ENCODE peak calls at places on chromosomes 13 and 19, in eight cellular contexts. J is occipital lobe; Z is activated T-cell treated with anti-CD3 and anti-CD28 coated beads for 1 hour; M is activated CD8-positive, alpha-beta T cell treated with anti-CD3 and anti-CD28 coated beads, Interleukin-2, amount 10 ng/mL, durations not matched to agents 7 days and 5 days; E is left ventricle myocardium inferior; A is activated CD4-positive, alpha-beta T cell treated with anti-CD3 and anti-CD28 coated beads, Interleukin-2, amount 10 ng/mL, durations not matched to agents 7 days and 5 days; W is pancreas; T is stimulated activated CD4-positive, alpha-beta T cell treated with anti-CD3 and anti-CD28 coated beads, Interleukin-15, amount 100 ng/mL, for 1 hour. L is an unnamed sample.

GRCh38 chr13:24148414-24149305 is 11.9 kb upstream of the SPATA13 start:
- DNase-seq in W (no peak), M (no peak), E (no peak), T (no peak), J (no peak), Z (no peak), A (no peak), L (no peak)

GRCh38 chr19:29777916-29778315 is 33.9 kb upstream of the CCNE1 start:
- DNase-seq in J (no peak), A (no peak), Z (no peak), T (no peak), E (no peak), M (no peak), W (no peak), L (no peak)

GRCh38 chr13:49669735-49670309 is 21.5 kb downstream of the EBPL start:
- DNase-seq in Z (no peak), A (peak), J (peak), M (peak), E (no peak), T (no peak), W (no peak), L (peak)

GRCh38 chr19:23283925-23284324 is 33.7 kb upstream of the ZNF724 start:
- DNase-seq in W (no peak), M (peak), T (peak), J (no peak), Z (peak), E (peak), A (peak), L (no peak)

GRCh38 chr19:1445185-1445931 is 4.6 kb upstream of the APC2 start:
- DNase-seq in M (peak), T (peak), A (peak), Z (peak), J (peak), E (peak), W (peak), L (no peak)

GRCh38 chr13:50654341-50654740 is 189.2 kb downstream of the DLEU7 start:
- DNase-seq in W (no peak), J (no peak), T (no peak), A (no peak), M (no peak), Z (no peak), E (no peak), L (no peak)

GRCh38 chr19:31220540-31220939 is 128.7 kb downstream of the TSHZ3 start:
- DNase-seq in A (peak), Z (no peak), T (no peak), W (no peak), M (peak), J (no peak), E (no peak), L (no peak)

GRCh38 chr13:100508391-100508790 is 80.2 kb downstream of the GGACT start:
- DNase-seq in T (no peak), Z (no peak), A (no peak), E (no peak), M (no peak), W (no peak), J (no peak), L (no peak)

GRCh38 chr19:7947939-7948338 is 4.5 kb upstream of the TIMM44 start:
- DNase-seq in A (no peak), W (no peak), M (no peak), T (no peak), Z (no peak), J (no peak), E (no peak), L (no peak)

GRCh38 chr19:49343127-49343526 is 7.9 kb downstream of the CD37 start:
- DNase-seq in M (no peak), T (no peak), J (no peak), W (peak), E (no peak), Z (no peak), A (no peak), L (no peak)

GRCh38 chr19:8567522-8568172 is 9.6 kb downstream of the MYO1F start:
- DNase-seq in J (no peak), T (no peak), M (no peak), A (no peak), Z (no peak), E (peak), W (no peak), L (no peak)

GRCh38 chr13:50400035-50400726 is 384.9 kb downstream of the KCNRG start:
- DNase-seq in M (no peak), W (no peak), T (no peak), E (peak), J (peak), Z (no peak), A (no peak), L (no peak)

GRCh38 chr19:2529473-2529918 is 53.6 kb downstream of the GADD45B start:
- DNase-seq in A (no peak), T (no peak), W (peak), E (no peak), M (no peak), J (no peak), Z (no peak), L (no peak)

GRCh38 chr13:112522578-112522977 is 65.4 kb downstream of the TUBGCP3 start:
- DNase-seq in Z (no peak), J (no peak), A (no peak), T (no peak), M (no peak), E (no peak), W (no peak), L (no peak)

GRCh38 chr19:47155141-47155540 is 24.5 kb downstream of the SAE1 start:
- DNase-seq in E (peak), T (no peak), J (no peak), A (no peak), W (no peak), M (no peak), Z (no peak), L (no peak)

GRCh38 chr19:50822661-50823208 is 852 bp downstream of the KLK1 start:
- DNase-seq in Z (no peak), M (no peak), J (no peak), T (no peak), E (no peak), W (peak), A (no peak), L (no peak)

GRCh38 chr19:40718774-40719391 is 2.0 kb downstream of the ITPKC start:
- DNase-seq in E (peak), J (no peak), W (peak), Z (no peak), T (no peak), A (no peak), M (no peak), L (peak)

GRCh38 chr13:29270536-29271045 is 324.9 kb downstream of the SLC7A1 start:
- DNase-seq in E (no peak), A (no peak), T (no peak), J (no peak), Z (no peak), W (no peak), M (no peak), L (no peak)

GRCh38 chr13:27131906-27132305 is 39.7 kb downstream of the USP12 start:
- DNase-seq in J (no peak), A (no peak), E (no peak), M (no peak), Z (no peak), T (no peak), W (no peak), L (no peak)

GRCh38 chr13:25934127-25934526 is 117.7 kb downstream of the SHISA2 start:
- DNase-seq in E (no peak), M (no peak), Z (no peak), J (no peak), W (no peak), A (no peak), T (no peak), L (no peak)

GRCh38 chr13:32041429-32041828 is 9.9 kb downstream of the FRY start:
- DNase-seq in T (no peak), J (no peak), E (no peak), A (no peak), Z (no peak), M (no peak), W (no peak), L (no peak)

L was measured in left lobe of liver.